ENCODE peak calls at places on chromosomes 12 and 14, in four cellular contexts. U is GM03348; L is HL-60; C is effector CD4-positive, alpha-beta T cell. X is an unnamed sample.
A peak's percentile ranks its signal among the peaks of the same experiment; 100 is the strongest.

GRCh38 chr12:22740656-22741350 is 115.8 kb downstream of the ETNK1 start:
- DNase-seq in C (no peak), L (no peak), U (no peak), X (no peak)

GRCh38 chr14:104749958-104750529 is 2.9 kb upstream of the SIVA1 start:
- DNase-seq in C (no peak), U (peak; percentile 47), L (no peak), X (no peak)

GRCh38 chr14:98959958-98960616 is 311.9 kb downstream of the BCL11B start:
- DNase-seq in U (no peak), L (no peak), C (no peak), X (no peak)

GRCh38 chr14:69346710-69347109 is 51.4 kb downstream of the ERH start:
- DNase-seq in U (peak; percentile 78), C (no peak), L (no peak), X (peak; percentile 3)

GRCh38 chr12:130945793-130946492 is 7.8 kb upstream of the ADGRD1 start:
- DNase-seq in C (no peak), L (no peak), U (peak; percentile 73), X (no peak)

GRCh38 chr12:70543444-70543843 is 93.8 kb downstream of the PTPRB start:
- DNase-seq in U (peak; percentile 86), C (no peak), L (no peak), X (no peak)

GRCh38 chr14:68449565-68450295 is 343.1 kb downstream of the ZFP36L1 start:
- DNase-seq in C (no peak), L (no peak), U (no peak), X (no peak)

GRCh38 chr12:67650127-67650495 is 1.6 kb downstream of the DYRK2 start:
- DNase-seq in L (no peak), C (no peak), U (peak; percentile 38), X (no peak)

GRCh38 chr14:95507701-95508103 is 8.7 kb downstream of the SYNE3 start:
- DNase-seq in C (no peak), L (no peak), U (peak; percentile 77), X (no peak)

GRCh38 chr12:123741937-123742572 is 20.0 kb upstream of the DNAH10 start:
- DNase-seq in C (no peak), U (no peak), L (no peak), X (peak; percentile 29)

GRCh38 chr12:106769078-106769477 is 5.4 kb upstream of the RIC8B start:
- DNase-seq in L (no peak), U (peak; percentile 14), C (no peak), X (no peak)

GRCh38 chr14:95830386-95830785 is 46.2 kb upstream of the TUNAR start:
- DNase-seq in C (no peak), U (no peak), L (no peak), X (no peak)

GRCh38 chr14:66398437-66398836 is 87.7 kb upstream of the CCDC196 start:
- DNase-seq in C (no peak), U (no peak), L (no peak), X (no peak)

GRCh38 chr12:51914034-51914923 is 7.0 kb downstream of the ACVRL1 start:
- DNase-seq in C (no peak), L (no peak), U (no peak), X (no peak)

GRCh38 chr12:54526800-54527630 is 22.4 kb upstream of the PDE1B start:
- DNase-seq in U (peak; percentile 51), L (peak; percentile 17), C (peak; percentile 16), X (peak; percentile 18)

GRCh38 chr14:56417173-56417572 is 162.4 kb upstream of the TMEM260 start:
- DNase-seq in C (no peak), U (no peak), L (no peak), X (no peak)

GRCh38 chr12:104575442-104575841 is 118.7 kb downstream of the CHST11 start:
- DNase-seq in L (no peak), C (no peak), U (no peak), X (no peak)

GRCh38 chr14:88168498-88169165 is 154.4 kb downstream of the KCNK10 start:
- DNase-seq in U (peak; percentile 73), C (peak; percentile 24), L (peak; percentile 18), X (peak; percentile 63)

GRCh38 chr12:27081668-27082091 is 698 bp downstream of the C12orf71 start:
- DNase-seq in C (no peak), L (no peak), U (peak; percentile 14), X (no peak)

X was measured in naive thymus-derived CD8-positive, alpha-beta T cell.